ENCODE peak calls at places on chromosomes 3 and 15, in six cellular contexts. Y is H9, Z is IMR-90, H is trophoblast cell, V is mesenchymal stem cell, B is H1. G is an unnamed sample.
A peak's percentile ranks its signal among the peaks of the same experiment; 100 is the strongest.

GRCh38 chr3:7752005-7752404 is 749.6 kb upstream of the LMCD1 start:
- DNase-seq in Z (no peak), Y (no peak), B (no peak), V (no peak), H (no peak), G (no peak)

GRCh38 chr15:60795471-60795870 is 316.5 kb upstream of the ICE2 start:
- DNase-seq in V (no peak), H (no peak), Y (no peak), Z (no peak), B (no peak), G (no peak)

GRCh38 chr3:186722457-186722856 is 5.3 kb downstream of the KNG1 start:
- DNase-seq in V (peak; percentile 6), B (peak; percentile 17), Z (no peak), Y (peak; percentile 65), H (no peak), G (no peak)

GRCh38 chr3:191440532-191440931 is 20.4 kb upstream of the PYDC2 start:
- DNase-seq in B (no peak), Z (no peak), Y (no peak), V (no peak), H (no peak), G (no peak)

GRCh38 chr3:9902372-9903237 is at the start of gene IL17RE:
- DNase-seq in Y (peak; percentile 58), Z (no peak), V (no peak), H (no peak), B (no peak), G (no peak)

GRCh38 chr3:38131621-38132369 is 5.1 kb downstream of the ACAA1 start:
- DNase-seq in H (no peak), V (peak; percentile 41), Y (peak; percentile 73), Z (peak; percentile 31), B (no peak), G (peak; percentile 54)

GRCh38 chr15:76208786-76209424 is 102.4 kb downstream of the ETFA start:
- DNase-seq in H (no peak), Y (no peak), V (no peak), Z (peak; percentile 31), B (no peak), G (no peak)

GRCh38 chr3:100463002-100463401 is 29.4 kb upstream of the TMEM45A start:
- DNase-seq in Y (no peak), V (peak; percentile 67), Z (peak; percentile 78), B (no peak), H (peak; percentile 30), G (peak; percentile 39)

GRCh38 chr3:128709506-128710210 is 16.3 kb upstream of the RAB7A start:
- DNase-seq in Z (no peak), Y (no peak), H (peak; percentile 77), V (no peak), B (no peak), G (no peak)
- H2AFZ ChIP-seq in Z (no peak overlapping the region), Y (no peak overlapping the region), H (no peak overlapping the region), V (no peak overlapping the region), B (peak overlapping the region; percentile 60), G (no peak overlapping the region)

DNA sequence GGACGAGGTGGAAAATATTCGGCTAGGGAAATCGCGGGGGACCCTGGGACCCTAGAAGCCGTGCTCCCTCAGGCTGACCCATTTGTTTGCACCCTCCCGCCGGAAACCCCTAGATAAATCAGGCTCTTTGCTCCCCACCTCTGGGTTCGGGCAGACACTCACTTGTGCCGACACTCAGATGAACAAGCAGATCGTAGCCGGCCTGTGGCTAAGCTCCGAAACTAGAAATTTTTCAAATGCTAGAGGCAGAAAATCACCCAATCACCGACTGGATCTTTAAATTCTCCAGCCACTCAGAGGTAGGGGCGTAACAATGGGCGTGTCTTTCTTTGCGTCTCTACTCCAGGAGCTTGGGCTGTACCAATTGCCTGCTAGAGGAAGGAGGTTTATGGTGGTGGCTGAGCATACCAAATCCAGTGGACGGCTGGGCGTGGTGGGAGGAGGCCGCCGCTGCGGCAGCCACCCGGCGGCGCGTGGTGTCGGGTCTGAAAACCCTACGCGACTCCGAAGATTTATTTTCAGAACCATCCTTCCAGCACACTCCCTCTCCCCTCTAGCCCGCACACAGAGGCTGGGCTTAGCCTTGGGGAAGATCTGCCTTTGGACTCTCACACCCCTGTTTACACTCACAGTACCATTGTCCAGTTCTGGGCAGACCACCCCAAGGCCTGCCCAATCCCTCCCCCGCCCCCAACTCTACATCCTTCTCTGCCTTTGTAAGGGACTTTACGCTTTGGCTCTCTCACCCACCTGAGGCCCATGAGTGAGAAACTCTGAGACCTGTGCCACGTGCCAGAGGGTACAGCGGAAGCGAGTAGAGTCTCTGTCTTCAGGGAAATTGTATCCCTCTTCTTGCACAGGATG is at the start of gene PIF1:
- DNase-seq in V (peak; percentile 99), B (peak; percentile 85), H (peak; percentile 95), Y (peak; percentile 98), Z (peak; percentile 99), G (peak; percentile 98)
- H3K4ac ChIP-seq in V (peak within 1 kb of the TSS; percentile 73), B (peak within 1 kb of the TSS; percentile 96), H (peak within 1 kb of the TSS; percentile 2), Y (no peak within 1 kb of the TSS), Z (peak within 1 kb of the TSS; percentile 92), G (no peak within 1 kb of the TSS)

DNA sequence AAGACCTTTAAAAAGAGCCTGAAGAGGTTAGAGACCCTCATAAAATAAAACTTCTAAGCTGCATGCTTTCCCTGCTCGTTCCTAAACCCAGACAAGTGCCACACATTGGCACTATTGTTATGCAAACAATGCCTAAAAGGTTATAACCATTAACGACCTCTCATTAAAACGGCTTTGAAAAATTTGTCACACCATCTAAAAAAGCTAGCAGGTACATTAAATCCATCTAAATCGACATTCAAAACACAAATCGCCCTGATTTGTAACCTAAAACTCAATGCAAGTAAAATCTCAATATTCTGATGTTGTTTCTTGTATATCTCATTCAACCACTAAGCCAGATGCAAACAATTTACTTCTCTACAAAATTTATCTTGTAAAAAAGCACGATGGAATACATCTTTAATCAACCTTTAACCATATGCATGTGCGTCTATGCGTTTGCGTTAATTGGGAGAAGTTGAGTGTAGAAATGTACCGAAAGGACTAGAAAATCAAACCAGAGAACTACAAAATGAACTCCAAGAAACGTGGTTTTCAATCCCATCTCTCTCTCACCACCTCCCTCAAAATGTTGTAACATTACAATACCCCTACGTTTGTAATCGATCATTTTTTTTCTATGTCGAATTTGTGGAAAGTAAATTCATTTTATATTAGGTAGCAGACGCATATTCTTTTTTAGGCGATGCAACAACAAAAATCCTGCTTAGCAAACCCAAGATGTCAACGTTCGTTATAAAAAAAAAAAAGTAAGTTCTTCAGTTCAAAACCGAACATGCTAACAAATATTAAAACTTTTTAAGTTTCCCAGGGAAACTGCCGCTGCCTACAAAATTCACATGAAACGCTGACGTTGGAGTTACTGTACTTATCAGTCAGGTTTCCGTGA is 1.1 kb downstream of the ALDH1A2 start:
- DNase-seq in Y (no peak), Z (no peak), B (no peak), H (no peak), V (no peak), G (no peak)
- H2AFZ ChIP-seq in Y (no peak overlapping the region), Z (no peak overlapping the region), B (no peak overlapping the region), H (no peak overlapping the region), V (no peak overlapping the region), G (peak overlapping the region; percentile 90)

GRCh38 chr3:104438761-104439160 is 927.9 kb upstream of the ALCAM start:
- DNase-seq in V (no peak), H (no peak), B (no peak), Y (no peak), Z (no peak), G (no peak)
- H3K4ac ChIP-seq in V (no peak overlapping the region), H (no peak overlapping the region), B (no peak overlapping the region), Y (no peak overlapping the region), Z (no peak overlapping the region), G (no peak overlapping the region)

DNA sequence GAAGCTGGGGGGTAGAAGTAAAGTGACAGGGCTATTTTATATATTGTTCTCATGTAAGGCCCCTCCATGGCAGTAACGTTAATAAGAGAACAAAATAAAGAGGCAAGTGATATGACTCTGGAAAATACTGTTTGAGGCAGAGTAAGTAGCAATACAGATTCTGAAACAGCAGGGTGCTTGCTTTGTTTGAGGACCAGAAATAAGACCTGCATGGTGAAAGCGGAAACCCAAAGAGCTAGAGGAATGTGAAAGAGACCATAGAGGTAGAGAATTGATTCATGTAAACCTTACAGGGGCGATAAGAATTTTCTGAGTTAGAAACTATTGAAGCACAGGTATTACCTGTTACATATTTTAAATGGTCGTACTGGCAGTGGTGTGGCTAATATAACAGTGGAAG is 1517.1 kb downstream of the SI start:
- DNase-seq in Z (no peak), V (no peak), H (no peak), B (no peak), Y (no peak), G (peak; percentile 1)
- H2AFZ ChIP-seq in Z (no peak overlapping the region), V (no peak overlapping the region), H (no peak overlapping the region), B (no peak overlapping the region), Y (no peak overlapping the region), G (no peak overlapping the region)

GRCh38 chr3:71580636-71581215 is 2.8 kb downstream of the FOXP1 start:
- DNase-seq in B (no peak), H (no peak), Y (no peak), V (no peak), Z (no peak), G (no peak)
- H3K4ac ChIP-seq in B (no peak overlapping the region), H (no peak overlapping the region), Y (no peak overlapping the region), V (no peak overlapping the region), Z (peak overlapping the region; percentile 73), G (no peak overlapping the region)

GRCh38 chr15:79673416-79674123 is 223.2 kb downstream of the MTHFS start:
- DNase-seq in V (peak; percentile 18), Y (peak; percentile 49), B (no peak), H (no peak), Z (peak; percentile 58), G (no peak)
- H2AFZ ChIP-seq in V (no peak overlapping the region), Y (no peak overlapping the region), B (no peak overlapping the region), H (no peak overlapping the region), Z (peak overlapping the region; percentile 74), G (peak overlapping the region; percentile 39)

G was measured in neuronal stem cell.